ENCODE peak calls at places on chromosomes 4 and X, in nine cellular contexts. One of them, this sample, is unnamed. For H3K27me3, the result is how much of the 10 kb centered on the place peaks cover.

GRCh38 chrX:44674906-44675305 is 132.2 kb upstream of the FUNDC1 start:
- DNase-seq in heart right ventricle: no peak
- DNase-seq in mammary epithelial cell: no peak
- DNase-seq in GM12878: no peak
- DNase-seq in PC-9: no peak
- DNase-seq in colonic mucosa: no peak
- DNase-seq in left ventricle myocardium inferior: no peak
- DNase-seq in ascending aorta: no peak
- DNase-seq in IMR-90: no peak
- DNase-seq in this sample: no peak

GRCh38 chr4:92304636-92305035 is 870 bp downstream of the GRID2 start:
- DNase-seq in heart right ventricle: no peak
- DNase-seq in PC-9: no peak
- DNase-seq in colonic mucosa: no peak
- DNase-seq in GM12878: no peak
- DNase-seq in mammary epithelial cell: no peak
- DNase-seq in IMR-90: no peak
- DNase-seq in left ventricle myocardium inferior: no peak
- DNase-seq in ascending aorta: no peak
- DNase-seq in this sample: no peak

GRCh38 chr4:53119685-53120084 is 246.2 kb downstream of the SCFD2 start:
- DNase-seq in PC-9: no peak
- DNase-seq in heart right ventricle: no peak
- DNase-seq in left ventricle myocardium inferior: no peak
- DNase-seq in GM12878: no peak
- DNase-seq in ascending aorta: no peak
- DNase-seq in IMR-90: peak
- DNase-seq in mammary epithelial cell: peak
- DNase-seq in colonic mucosa: no peak
- DNase-seq in this sample: no peak

GRCh38 chr4:98474408-98474844 is 184.0 kb downstream of the TSPAN5 start:
- DNase-seq in GM12878: no peak
- DNase-seq in left ventricle myocardium inferior: no peak
- DNase-seq in IMR-90: peak
- DNase-seq in ascending aorta: no peak
- DNase-seq in mammary epithelial cell: peak
- DNase-seq in colonic mucosa: no peak
- DNase-seq in heart right ventricle: no peak
- DNase-seq in PC-9: no peak
- DNase-seq in this sample: peak

GRCh38 chrX:9195199-9195880 is 161.4 kb upstream of the FAM9B start:
- DNase-seq in IMR-90: no peak
- DNase-seq in mammary epithelial cell: no peak
- DNase-seq in PC-9: no peak
- DNase-seq in GM12878: no peak
- DNase-seq in heart right ventricle: no peak
- DNase-seq in ascending aorta: no peak
- DNase-seq in colonic mucosa: no peak
- DNase-seq in left ventricle myocardium inferior: no peak
- DNase-seq in this sample: no peak

GRCh38 chrX:119518371-119518770 is 46.8 kb downstream of the STEEP1 start:
- DNase-seq in IMR-90: no peak
- DNase-seq in left ventricle myocardium inferior: no peak
- DNase-seq in mammary epithelial cell: no peak
- DNase-seq in colonic mucosa: no peak
- DNase-seq in GM12878: no peak
- DNase-seq in ascending aorta: no peak
- DNase-seq in PC-9: no peak
- DNase-seq in heart right ventricle: no peak
- DNase-seq in this sample: no peak

GRCh38 chrX:2690856-2691542 is at the start of gene CD99:
- DNase-seq in left ventricle myocardium inferior: peak
- DNase-seq in IMR-90: peak
- DNase-seq in GM12878: peak
- DNase-seq in mammary epithelial cell: peak
- DNase-seq in heart right ventricle: peak
- DNase-seq in ascending aorta: peak
- DNase-seq in PC-9: peak
- DNase-seq in colonic mucosa: peak
- DNase-seq in this sample: no peak

GRCh38 chrX:17174671-17175070 is 200.3 kb upstream of the NHS start:
- DNase-seq in ascending aorta: no peak
- DNase-seq in heart right ventricle: peak
- DNase-seq in left ventricle myocardium inferior: peak
- DNase-seq in PC-9: no peak
- DNase-seq in IMR-90: no peak
- DNase-seq in colonic mucosa: no peak
- DNase-seq in mammary epithelial cell: no peak
- DNase-seq in GM12878: no peak
- DNase-seq in this sample: no peak

GRCh38 chr4:2142630-2143427 is 83.7 kb downstream of the NAT8L start:
- DNase-seq in heart right ventricle: no peak
- DNase-seq in left ventricle myocardium inferior: no peak
- DNase-seq in GM12878: no peak
- DNase-seq in PC-9: no peak
- DNase-seq in mammary epithelial cell: no peak
- DNase-seq in colonic mucosa: no peak
- DNase-seq in IMR-90: no peak
- DNase-seq in ascending aorta: no peak
- DNase-seq in this sample: no peak

GRCh38 chrX:13374364-13374763 is 54.5 kb upstream of the ATXN3L start:
- DNase-seq in mammary epithelial cell: no peak
- DNase-seq in left ventricle myocardium inferior: no peak
- DNase-seq in ascending aorta: no peak
- DNase-seq in colonic mucosa: no peak
- DNase-seq in GM12878: no peak
- DNase-seq in heart right ventricle: no peak
- DNase-seq in PC-9: no peak
- DNase-seq in IMR-90: no peak
- DNase-seq in this sample: no peak

GRCh38 chrX:2325076-2325784 is 175.5 kb downstream of the DHRSX start:
- DNase-seq in IMR-90: peak
- DNase-seq in heart right ventricle: peak
- DNase-seq in PC-9: no peak
- DNase-seq in ascending aorta: peak
- DNase-seq in left ventricle myocardium inferior: peak
- DNase-seq in mammary epithelial cell: peak
- DNase-seq in colonic mucosa: peak
- DNase-seq in GM12878: peak
- DNase-seq in this sample: peak

GRCh38 chrX:103211012-103211715 is 3.7 kb upstream of the BEX4 start:
- DNase-seq in left ventricle myocardium inferior: no peak
- DNase-seq in PC-9: peak
- DNase-seq in colonic mucosa: peak
- DNase-seq in heart right ventricle: no peak
- DNase-seq in GM12878: no peak
- DNase-seq in IMR-90: peak
- DNase-seq in mammary epithelial cell: peak
- DNase-seq in ascending aorta: no peak
- DNase-seq in this sample: no peak

GRCh38 chr4:56296449-56296990 is 90.8 kb downstream of the AASDH start:
- DNase-seq in IMR-90: no peak
- DNase-seq in mammary epithelial cell: no peak
- DNase-seq in left ventricle myocardium inferior: no peak
- DNase-seq in PC-9: no peak
- DNase-seq in heart right ventricle: no peak
- DNase-seq in ascending aorta: no peak
- DNase-seq in colonic mucosa: peak
- DNase-seq in GM12878: no peak
- DNase-seq in this sample: no peak

GRCh38 chr4:66430856-66431255 is 760.6 kb upstream of the EPHA5 start:
- DNase-seq in mammary epithelial cell: no peak
- DNase-seq in GM12878: no peak
- DNase-seq in colonic mucosa: no peak
- DNase-seq in IMR-90: peak
- DNase-seq in ascending aorta: no peak
- DNase-seq in PC-9: no peak
- DNase-seq in heart right ventricle: no peak
- DNase-seq in left ventricle myocardium inferior: no peak
- DNase-seq in this sample: no peak

GRCh38 chr4:101103381-101104142 is 243.8 kb downstream of the PPP3CA start:
- DNase-seq in mammary epithelial cell: no peak
- DNase-seq in PC-9: no peak
- DNase-seq in GM12878: no peak
- DNase-seq in IMR-90: peak
- DNase-seq in ascending aorta: no peak
- DNase-seq in colonic mucosa: peak
- DNase-seq in left ventricle myocardium inferior: no peak
- DNase-seq in heart right ventricle: no peak
- DNase-seq in this sample: no peak

GRCh38 chr4:46937493-46937892 is 28.4 kb upstream of the COX7B2 start:
- DNase-seq in IMR-90: no peak
- DNase-seq in mammary epithelial cell: no peak
- DNase-seq in GM12878: no peak
- DNase-seq in colonic mucosa: no peak
- DNase-seq in ascending aorta: no peak
- DNase-seq in PC-9: no peak
- DNase-seq in left ventricle myocardium inferior: no peak
- DNase-seq in heart right ventricle: no peak
- DNase-seq in this sample: no peak
- TF ChIP-seq CTCF in IMR-90: peak
- TF ChIP-seq CTCF in mammary epithelial cell: peak
- TF ChIP-seq CTCF in GM12878: peak
- TF ChIP-seq CTCF in colonic mucosa: peak
- TF ChIP-seq CTCF in ascending aorta: no peak
- TF ChIP-seq CTCF in PC-9: peak
- TF ChIP-seq CTCF in left ventricle myocardium inferior: no peak
- TF ChIP-seq CTCF in heart right ventricle: no peak
- TF ChIP-seq CTCF in this sample: peak

DNA sequence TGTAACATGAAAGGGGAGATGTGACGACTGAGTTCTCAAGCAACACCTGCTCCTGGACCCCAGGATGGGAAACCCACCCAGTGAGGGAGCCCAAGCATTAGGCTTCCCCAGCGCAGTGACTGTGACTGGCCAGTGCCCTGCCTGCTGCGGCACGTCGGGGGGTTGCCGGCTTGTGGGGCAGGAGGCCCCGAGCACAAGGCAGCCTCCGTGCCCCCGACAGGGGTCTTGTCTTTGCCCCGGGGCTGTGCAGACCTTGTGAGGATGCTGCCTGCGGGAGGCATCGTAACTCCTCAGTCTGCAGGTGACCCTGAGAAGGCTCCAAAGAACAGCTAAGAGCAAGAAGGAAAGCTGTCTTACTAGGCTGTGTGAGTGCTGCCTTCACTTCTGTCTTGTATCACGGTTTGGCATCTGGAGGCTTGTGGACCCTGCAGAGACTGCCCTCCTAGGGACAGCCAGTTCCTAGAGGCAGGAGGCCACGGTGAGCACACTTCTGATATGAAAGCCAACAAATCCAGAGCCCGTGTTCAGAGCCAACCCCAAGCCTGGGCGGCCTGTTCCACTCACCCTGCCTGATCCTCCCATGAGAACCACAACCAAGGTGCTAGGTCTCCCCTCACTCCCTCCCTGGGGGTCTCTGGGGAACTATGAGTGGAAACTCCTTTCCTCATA is 47.7 kb downstream of the FGFRL1 start:
- DNase-seq in colonic mucosa: no peak
- DNase-seq in ascending aorta: no peak
- DNase-seq in GM12878: no peak
- DNase-seq in IMR-90: no peak
- DNase-seq in mammary epithelial cell: no peak
- DNase-seq in heart right ventricle: no peak
- DNase-seq in PC-9: no peak
- DNase-seq in left ventricle myocardium inferior: no peak
- DNase-seq in this sample: no peak
- H3K27me3 ChIP-seq in colonic mucosa: under half
- H3K27me3 ChIP-seq in ascending aorta: under half
- H3K27me3 ChIP-seq in GM12878: under half
- H3K27me3 ChIP-seq in IMR-90: half or more
- H3K27me3 ChIP-seq in mammary epithelial cell: under half
- H3K27me3 ChIP-seq in heart right ventricle: half or more
- H3K27me3 ChIP-seq in PC-9: half or more
- H3K27me3 ChIP-seq in left ventricle myocardium inferior: half or more
- H3K27me3 ChIP-seq in this sample: half or more

GRCh38 chr4:159190646-159191045 is 87.8 kb downstream of the RAPGEF2 start:
- DNase-seq in mammary epithelial cell: no peak
- DNase-seq in IMR-90: no peak
- DNase-seq in PC-9: no peak
- DNase-seq in left ventricle myocardium inferior: no peak
- DNase-seq in GM12878: no peak
- DNase-seq in ascending aorta: no peak
- DNase-seq in heart right ventricle: no peak
- DNase-seq in colonic mucosa: no peak
- DNase-seq in this sample: no peak

GRCh38 chr4:159188646-159189045 is 85.8 kb downstream of the RAPGEF2 start:
- DNase-seq in GM12878: no peak
- DNase-seq in left ventricle myocardium inferior: no peak
- DNase-seq in colonic mucosa: no peak
- DNase-seq in ascending aorta: no peak
- DNase-seq in heart right ventricle: no peak
- DNase-seq in PC-9: no peak
- DNase-seq in IMR-90: no peak
- DNase-seq in mammary epithelial cell: no peak
- DNase-seq in this sample: no peak

GRCh38 chr4:159195400-159195799 is 92.5 kb downstream of the RAPGEF2 start:
- DNase-seq in GM12878: no peak
- DNase-seq in heart right ventricle: no peak
- DNase-seq in mammary epithelial cell: no peak
- DNase-seq in colonic mucosa: no peak
- DNase-seq in ascending aorta: no peak
- DNase-seq in IMR-90: no peak
- DNase-seq in PC-9: no peak
- DNase-seq in left ventricle myocardium inferior: no peak
- DNase-seq in this sample: no peak

GRCh38 chr4:159193256-159193655 is 90.4 kb downstream of the RAPGEF2 start:
- DNase-seq in colonic mucosa: no peak
- DNase-seq in mammary epithelial cell: no peak
- DNase-seq in PC-9: no peak
- DNase-seq in ascending aorta: no peak
- DNase-seq in GM12878: no peak
- DNase-seq in left ventricle myocardium inferior: no peak
- DNase-seq in IMR-90: no peak
- DNase-seq in heart right ventricle: no peak
- DNase-seq in this sample: no peak

GRCh38 chr4:159191989-159192388 is 89.1 kb downstream of the RAPGEF2 start:
- DNase-seq in mammary epithelial cell: peak
- DNase-seq in left ventricle myocardium inferior: no peak
- DNase-seq in IMR-90: peak
- DNase-seq in GM12878: no peak
- DNase-seq in PC-9: no peak
- DNase-seq in heart right ventricle: no peak
- DNase-seq in colonic mucosa: no peak
- DNase-seq in ascending aorta: no peak
- DNase-seq in this sample: no peak
- TF ChIP-seq CTCF in mammary epithelial cell: peak
- TF ChIP-seq CTCF in left ventricle myocardium inferior: peak
- TF ChIP-seq CTCF in IMR-90: peak
- TF ChIP-seq CTCF in GM12878: peak
- TF ChIP-seq CTCF in PC-9: peak
- TF ChIP-seq CTCF in heart right ventricle: peak
- TF ChIP-seq CTCF in colonic mucosa: no peak
- TF ChIP-seq CTCF in ascending aorta: no peak
- TF ChIP-seq CTCF in this sample: peak

DNA sequence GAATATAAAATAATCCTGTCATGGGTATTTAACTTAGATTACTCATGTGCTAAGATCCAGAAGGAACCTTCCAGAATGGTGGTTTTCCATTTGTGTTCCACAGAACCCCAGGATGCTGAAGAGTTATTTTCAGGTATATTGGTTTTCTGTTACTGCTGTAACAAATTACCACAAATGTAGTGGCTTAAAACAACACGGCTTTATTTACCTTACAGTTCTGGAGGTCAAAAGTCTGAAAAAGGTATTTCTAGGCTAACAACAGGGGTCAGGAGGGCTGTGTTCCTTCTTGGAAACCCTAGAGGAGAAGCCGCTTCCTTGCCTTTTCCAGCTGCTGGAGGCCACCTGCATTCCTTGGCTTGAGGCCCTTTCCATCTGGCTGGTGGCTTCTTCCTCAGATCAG is 57.9 kb upstream of the HPSE start:
- DNase-seq in IMR-90: no peak
- DNase-seq in colonic mucosa: no peak
- DNase-seq in mammary epithelial cell: no peak
- DNase-seq in heart right ventricle: no peak
- DNase-seq in ascending aorta: no peak
- DNase-seq in PC-9: no peak
- DNase-seq in left ventricle myocardium inferior: no peak
- DNase-seq in GM12878: no peak
- DNase-seq in this sample: no peak
- H3K27me3 ChIP-seq in IMR-90: under half
- H3K27me3 ChIP-seq in colonic mucosa: under half
- H3K27me3 ChIP-seq in mammary epithelial cell: under half
- H3K27me3 ChIP-seq in heart right ventricle: under half
- H3K27me3 ChIP-seq in ascending aorta: under half
- H3K27me3 ChIP-seq in PC-9: under half
- H3K27me3 ChIP-seq in left ventricle myocardium inferior: under half
- H3K27me3 ChIP-seq in GM12878: under half
- H3K27me3 ChIP-seq in this sample: under half